ENCODE peak calls at places on chromosomes 5 and 9, in nine cellular contexts. M is coronary artery, U is AG04450, G is NB4, Y is colonic mucosa, O is cardiac fibroblast, K is heart right ventricle, N is small intestine, W is lower lobe of right lung. H is an unnamed sample.

GRCh38 chr9:110115868-110116542 is 92.0 kb downstream of the C9orf152 start:
- DNase-seq in W (no peak), N (no peak), Y (no peak), O (peak; percentile 89), G (no peak), U (no peak), M (peak; percentile 16), K (no peak), H (peak; percentile 63)

GRCh38 chr5:147483961-147484707 is 25.7 kb downstream of the DPYSL3 start:
- DNase-seq in W (no peak), N (peak; percentile 9), M (peak; percentile 82), O (peak; percentile 98), U (peak; percentile 87), G (no peak), K (peak; percentile 54), Y (peak; percentile 60), H (peak; percentile 92)

GRCh38 chr5:115246361-115246991 is 16.2 kb downstream of the PGGT1B start:
- DNase-seq in U (no peak), W (no peak), K (no peak), N (peak; percentile 69), Y (no peak), O (peak; percentile 55), G (peak; percentile 63), M (no peak), H (no peak)

GRCh38 chr5:96141749-96142148 is 180.1 kb upstream of the ELL2 start:
- DNase-seq in Y (no peak), G (no peak), U (no peak), M (no peak), W (no peak), K (no peak), N (no peak), O (peak; percentile 60), H (no peak)

GRCh38 chr9:112819635-112820496 is 69.3 kb downstream of the SNX30 start:
- DNase-seq in W (no peak), G (peak; percentile 54), K (peak; percentile 38), U (peak; percentile 50), O (peak; percentile 83), M (no peak), N (peak; percentile 73), Y (peak; percentile 45), H (peak; percentile 29)

GRCh38 chr5:150525781-150526180 is 17.9 kb downstream of the NDST1 start:
- DNase-seq in Y (no peak), W (no peak), U (no peak), K (no peak), G (no peak), M (no peak), N (no peak), O (no peak), H (no peak)

GRCh38 chr5:147813696-147814095 is 17.8 kb downstream of the SPINK1 start:
- DNase-seq in O (no peak), W (no peak), K (no peak), Y (no peak), M (no peak), G (no peak), U (no peak), N (no peak), H (no peak)

GRCh38 chr9:6978591-6978990 is 220.8 kb downstream of the KDM4C start:
- DNase-seq in Y (no peak), G (no peak), U (no peak), N (no peak), O (no peak), M (no peak), K (no peak), W (no peak), H (no peak)

GRCh38 chr9:13790055-13790454 is 510.6 kb upstream of the MPDZ start:
- DNase-seq in Y (no peak), W (no peak), M (no peak), K (no peak), N (peak; percentile 21), O (no peak), G (no peak), U (no peak), H (no peak)

GRCh38 chr9:110320651-110321050 is 17.0 kb downstream of the TXNDC8 start:
- DNase-seq in W (no peak), N (no peak), O (peak; percentile 17), K (no peak), G (no peak), U (no peak), M (no peak), Y (no peak), H (no peak)

GRCh38 chr5:57889558-57889957 is 406.9 kb upstream of the ACTBL2 start:
- DNase-seq in Y (no peak), U (peak; percentile 46), M (no peak), O (peak; percentile 65), G (peak; percentile 3), N (no peak), W (no peak), K (no peak), H (peak; percentile 63)

GRCh38 chr5:96875805-96876291 is 452 bp upstream of the ERAP2 start:
- DNase-seq in O (no peak), U (no peak), N (peak; percentile 18), M (no peak), K (no peak), W (no peak), G (peak; percentile 36), Y (peak; percentile 28), H (no peak)

GRCh38 chr5:13735686-13736085 is 208.8 kb downstream of the DNAH5 start:
- DNase-seq in K (no peak), G (no peak), Y (no peak), N (no peak), M (no peak), W (no peak), O (no peak), U (no peak), H (no peak)

GRCh38 chr5:13567819-13568218 is 376.7 kb downstream of the DNAH5 start:
- DNase-seq in K (no peak), W (no peak), M (no peak), G (no peak), N (no peak), Y (no peak), U (no peak), O (no peak), H (peak; percentile 17)

GRCh38 chr9:94767331-94768099 is 41.0 kb downstream of the AOPEP start:
- DNase-seq in Y (no peak), K (no peak), W (no peak), G (no peak), M (no peak), O (no peak), U (no peak), N (no peak), H (no peak)

GRCh38 chr5:176844706-176845391 is 34.5 kb downstream of the UNC5A start:
- DNase-seq in Y (no peak), O (peak; percentile 11), W (no peak), G (no peak), N (no peak), U (no peak), K (no peak), M (no peak), H (no peak)

DNA sequence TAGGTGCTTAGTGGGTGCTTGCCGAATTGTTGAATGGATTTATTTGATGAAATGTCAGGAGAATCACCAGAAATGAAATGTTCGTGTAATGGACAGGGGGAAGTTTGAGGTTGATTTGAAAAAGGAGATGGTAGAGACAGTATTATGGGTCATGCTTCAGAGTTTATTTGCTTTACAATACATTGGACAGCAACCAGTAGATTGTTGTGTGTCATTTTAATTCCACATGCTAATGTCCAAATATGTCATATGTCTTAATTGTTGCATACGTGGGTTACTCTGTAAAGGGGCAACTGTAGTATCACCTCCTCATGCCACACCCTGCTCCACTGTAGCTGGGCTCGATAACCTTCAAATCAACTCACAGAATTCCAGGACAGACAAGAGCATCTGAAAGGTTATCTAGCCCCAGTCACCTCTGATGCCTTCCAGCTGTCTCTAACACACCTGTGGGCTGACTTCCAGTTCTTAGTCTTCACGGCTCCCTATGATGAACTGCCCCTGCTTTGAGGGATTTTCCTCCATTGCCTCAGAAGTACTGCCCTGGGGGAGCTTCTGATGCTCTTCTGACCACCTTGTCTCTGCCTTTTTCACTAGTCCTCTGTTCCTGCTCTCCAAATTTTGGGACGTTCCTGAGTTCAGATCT is 1.7 kb downstream of the PDCD1LG2 start:
- DNase-seq in O (no peak), Y (no peak), G (no peak), W (no peak), N (no peak), U (no peak), K (no peak), M (no peak), H (no peak)
- H3K4me3 ChIP-seq in O (peak overlapping the region; percentile 59), Y (no peak overlapping the region), G (no peak overlapping the region), W (peak overlapping the region; percentile 47), N (no peak overlapping the region), U (peak overlapping the region; percentile 58), K (peak overlapping the region; percentile 50), M (peak overlapping the region; percentile 59), H (peak overlapping the region; percentile 64)

GRCh38 chr5:38048400-38048799 is 208.6 kb upstream of the GDNF start:
- DNase-seq in O (no peak), W (no peak), K (no peak), M (no peak), G (no peak), N (no peak), U (no peak), Y (no peak), H (no peak)

GRCh38 chr5:38046093-38046492 is 206.3 kb upstream of the GDNF start:
- DNase-seq in N (no peak), Y (no peak), O (no peak), K (no peak), W (no peak), G (no peak), U (no peak), M (no peak), H (no peak)

DNA sequence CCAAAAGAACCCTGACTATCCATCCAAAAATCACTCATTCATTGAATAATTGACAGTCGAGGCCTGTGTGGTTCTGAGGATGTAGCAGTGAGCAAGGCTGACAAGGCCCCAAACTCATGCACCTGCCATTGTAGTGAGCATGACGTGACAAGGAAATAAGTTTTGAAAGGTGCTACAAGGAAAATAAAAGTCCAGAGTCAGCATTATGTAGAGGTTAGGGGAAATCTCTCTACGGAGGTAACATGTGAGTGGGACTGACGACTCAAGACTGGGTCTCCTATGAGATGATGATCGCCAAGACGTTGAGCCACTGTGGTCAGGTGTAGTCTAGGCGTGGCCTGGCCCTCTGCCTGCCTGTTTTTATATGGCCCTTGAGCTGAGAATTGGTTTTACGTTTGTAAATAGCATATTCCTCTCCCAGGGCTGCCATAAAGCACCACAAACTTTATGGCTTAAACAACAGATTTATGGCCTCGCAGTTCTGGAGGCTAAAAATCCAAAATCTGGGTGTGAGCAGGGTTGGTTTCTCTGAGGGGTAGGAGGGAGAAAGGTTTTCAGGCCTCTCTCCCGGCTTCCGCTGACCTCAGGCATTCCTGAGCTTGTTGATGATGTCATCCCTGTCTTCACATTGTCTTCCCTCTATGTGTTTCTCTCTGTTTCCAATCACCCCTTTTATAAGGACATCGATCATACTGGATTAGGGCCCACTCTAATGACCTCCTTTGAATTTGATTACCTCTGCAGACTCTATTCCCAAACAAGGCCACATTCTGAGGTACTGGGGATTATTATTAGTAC is 206.4 kb upstream of the EGFLAM start:
- DNase-seq in W (no peak), Y (no peak), O (no peak), G (no peak), N (no peak), M (no peak), K (no peak), U (no peak), H (no peak)
- H3K4me3 ChIP-seq in W (no peak overlapping the region), Y (no peak overlapping the region), O (no peak overlapping the region), G (no peak overlapping the region), N (no peak overlapping the region), M (no peak overlapping the region), K (no peak overlapping the region), U (no peak overlapping the region), H (no peak overlapping the region)

GRCh38 chr5:1524799-1525623 is 1.3 kb upstream of the LPCAT1 start:
- DNase-seq in K (no peak), O (no peak), U (no peak), Y (peak; percentile 18), N (no peak), M (peak; percentile 74), W (peak; percentile 49), G (no peak), H (no peak)
- H3K4me3 ChIP-seq in K (no peak overlapping the region), O (no peak overlapping the region), U (no peak overlapping the region), Y (peak overlapping the region; percentile 70), N (no peak overlapping the region), M (no peak overlapping the region), W (peak overlapping the region; percentile 68), G (no peak overlapping the region), H (no peak overlapping the region)

GRCh38 chr5:3075309-3075708 is 323.8 kb upstream of the IRX2 start:
- DNase-seq in K (no peak), U (no peak), N (no peak), O (no peak), W (no peak), Y (no peak), M (no peak), G (no peak), H (no peak)
- H3K4me3 ChIP-seq in K (no peak overlapping the region), U (no peak overlapping the region), N (no peak overlapping the region), O (no peak overlapping the region), W (no peak overlapping the region), Y (no peak overlapping the region), M (no peak overlapping the region), G (no peak overlapping the region), H (no peak overlapping the region)